ENCODE peak calls at places on chromosomes 4 and X, in seven cellular contexts. F is IMR-90, C is HepG2, S is GM23338, U is Karpas-422, H is OCI-LY7, V is SK-N-SH. T is an unnamed sample.

GRCh38 chr4:186781032-186781917 is 57.6 kb upstream of the FAT1 start:
- DNase-seq in F (peak), C (peak), S (no peak), U (no peak), H (no peak), V (no peak), T (peak)

GRCh38 chr4:84159767-84160166 is 339.3 kb downstream of the NKX6-1 start:
- DNase-seq in F (no peak), C (peak), S (peak), U (no peak), H (no peak), V (no peak), T (peak)

GRCh38 chr4:111540661-111541060 is 604.6 kb upstream of the FAM241A start:
- DNase-seq in F (no peak), C (no peak), S (no peak), U (no peak), H (no peak), V (no peak), T (no peak)

GRCh38 chr4:140568507-140569306 is at the start of gene UCP1:
- DNase-seq in F (no peak), C (peak), S (peak), U (no peak), H (no peak), V (peak), T (no peak)

GRCh38 chr4:80006935-80007744 is 65.9 kb downstream of the ANTXR2 start:
- DNase-seq in F (peak), C (peak), S (no peak), U (no peak), H (no peak), V (peak), T (no peak)

GRCh38 chrX:46777971-46778810 is 19.3 kb upstream of the SLC9A7 start:
- DNase-seq in F (peak), C (peak), S (no peak), U (no peak), H (no peak), V (no peak), T (peak)

GRCh38 chr4:105895324-105895608 is at the start of gene NPNT:
- DNase-seq in F (no peak), C (no peak), S (peak), U (no peak), H (no peak), V (peak), T (peak)

GRCh38 chr4:150149381-150149780 is 71.1 kb downstream of the DCLK2 start:
- DNase-seq in F (no peak), C (no peak), S (no peak), U (no peak), H (no peak), V (no peak), T (no peak)

GRCh38 chr4:142383800-142384470 is 462.2 kb downstream of the INPP4B start:
- DNase-seq in F (no peak), C (no peak), S (no peak), U (no peak), H (no peak), V (no peak), T (no peak)

GRCh38 chr4:18022572-18023039 is 1.1 kb upstream of the LCORL start:
- DNase-seq in F (peak), C (no peak), S (no peak), U (no peak), H (no peak), V (peak), T (no peak)

GRCh38 chrX:153569475-153569874 is 29.5 kb downstream of the CCNQ start:
- DNase-seq in F (no peak), C (peak), S (no peak), U (no peak), H (no peak), V (no peak), T (no peak)

GRCh38 chr4:112951362-112951962 is 98.0 kb upstream of the ANK2 start:
- DNase-seq in F (peak), C (peak), S (peak), U (peak), H (peak), V (peak), T (peak)

GRCh38 chr4:4430492-4431195 is 43.7 kb downstream of the NSG1 start:
- DNase-seq in F (peak), C (peak), S (peak), U (peak), H (peak), V (peak), T (peak)

GRCh38 chrX:23900220-23900797 is 7.4 kb downstream of the APOO start:
- DNase-seq in F (no peak), C (no peak), S (no peak), U (no peak), H (no peak), V (no peak), T (no peak)

GRCh38 chrX:132955710-132956109 is 2.7 kb downstream of the HS6ST2 start:
- DNase-seq in F (no peak), C (no peak), S (peak), U (no peak), H (no peak), V (peak), T (no peak)

GRCh38 chr4:109648266-109648996 is 54.8 kb downstream of the CASP6 start:
- DNase-seq in F (no peak), C (no peak), S (no peak), U (no peak), H (no peak), V (peak), T (peak)

GRCh38 chrX:140817943-140818342 is 108.4 kb downstream of the LINC00632 start:
- DNase-seq in F (peak), C (no peak), S (peak), U (peak), H (peak), V (peak), T (peak)

GRCh38 chr4:185921583-185922555 is 109.9 kb upstream of the SORBS2 start:
- DNase-seq in F (no peak), C (no peak), S (no peak), U (no peak), H (no peak), V (no peak), T (no peak)

GRCh38 chr4:127309360-127310095 is 323.2 kb upstream of the INTU start:
- DNase-seq in F (peak), C (no peak), S (no peak), U (no peak), H (no peak), V (no peak), T (no peak)
- H3K4me2 ChIP-seq in F (no peak), C (no peak), S (no peak), U (no peak), H (no peak), V (no peak), T (no peak)

DNA sequence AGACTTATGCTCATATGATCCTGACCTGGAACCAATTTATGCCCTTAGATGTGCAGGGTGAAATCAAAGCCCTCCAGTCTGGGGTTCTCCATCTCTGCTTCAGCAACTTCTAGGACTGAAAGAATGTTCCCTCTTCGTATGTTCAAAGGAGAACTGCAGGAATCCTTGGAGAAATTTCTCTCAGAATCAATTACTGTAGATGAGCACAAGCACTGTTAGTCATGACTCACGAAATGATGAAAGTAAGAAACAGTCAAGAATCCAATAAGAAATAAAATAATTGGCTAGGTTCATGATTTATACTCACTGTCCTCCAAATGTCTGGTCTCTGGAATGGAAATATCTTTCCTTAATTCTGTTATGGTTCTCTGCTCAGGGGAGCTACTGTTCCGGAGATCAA is 348.2 kb downstream of the PDGFC start:
- DNase-seq in F (no peak), C (no peak), S (no peak), U (no peak), H (no peak), V (no peak), T (no peak)
- H3K4me2 ChIP-seq in F (no peak), C (no peak), S (no peak), U (no peak), H (no peak), V (no peak), T (no peak)

GRCh38 chr4:2437475-2438215 is 18.9 kb downstream of the CFAP99 start:
- DNase-seq in F (no peak), C (no peak), S (no peak), U (no peak), H (no peak), V (no peak), T (no peak)

GRCh38 chr4:2436761-2437474 is 18.2 kb downstream of the CFAP99 start:
- DNase-seq in F (no peak), C (no peak), S (no peak), U (no peak), H (no peak), V (no peak), T (no peak)

GRCh38 chr4:2436301-2436700 is 17.5 kb downstream of the CFAP99 start:
- DNase-seq in F (no peak), C (no peak), S (no peak), U (no peak), H (no peak), V (peak), T (no peak)

GRCh38 chr4:2441393-2442174 is 22.8 kb downstream of the CFAP99 start:
- DNase-seq in F (peak), C (peak), S (peak), U (peak), H (peak), V (peak), T (peak)

GRCh38 chr4:2438822-2439718 is 20.3 kb downstream of the CFAP99 start:
- DNase-seq in F (no peak), C (no peak), S (no peak), U (no peak), H (no peak), V (no peak), T (no peak)
- H3K4me2 ChIP-seq in F (no peak), C (no peak), S (no peak), U (no peak), H (no peak), V (no peak), T (no peak)

GRCh38 chr4:70954032-70954431 is 39.4 kb upstream of the DCK start:
- DNase-seq in F (peak), C (no peak), S (no peak), U (no peak), H (no peak), V (no peak), T (no peak)
- H3K4me2 ChIP-seq in F (no peak), C (no peak), S (no peak), U (no peak), H (no peak), V (no peak), T (no peak)

GRCh38 chrX:10636337-10636736 is 16.0 kb upstream of the MID1 start:
- DNase-seq in F (peak), C (no peak), S (peak), U (peak), H (no peak), V (peak), T (peak)
- H3K4me2 ChIP-seq in F (peak), C (no peak), S (no peak), U (no peak), H (no peak), V (peak), T (peak)

GRCh38 chrX:116194649-116195048 is 24.1 kb downstream of the AGTR2 start:
- DNase-seq in F (no peak), C (no peak), S (no peak), U (no peak), H (no peak), V (no peak), T (peak)
- H3K4me2 ChIP-seq in F (no peak), C (no peak), S (no peak), U (no peak), H (no peak), V (no peak), T (peak)

DNA sequence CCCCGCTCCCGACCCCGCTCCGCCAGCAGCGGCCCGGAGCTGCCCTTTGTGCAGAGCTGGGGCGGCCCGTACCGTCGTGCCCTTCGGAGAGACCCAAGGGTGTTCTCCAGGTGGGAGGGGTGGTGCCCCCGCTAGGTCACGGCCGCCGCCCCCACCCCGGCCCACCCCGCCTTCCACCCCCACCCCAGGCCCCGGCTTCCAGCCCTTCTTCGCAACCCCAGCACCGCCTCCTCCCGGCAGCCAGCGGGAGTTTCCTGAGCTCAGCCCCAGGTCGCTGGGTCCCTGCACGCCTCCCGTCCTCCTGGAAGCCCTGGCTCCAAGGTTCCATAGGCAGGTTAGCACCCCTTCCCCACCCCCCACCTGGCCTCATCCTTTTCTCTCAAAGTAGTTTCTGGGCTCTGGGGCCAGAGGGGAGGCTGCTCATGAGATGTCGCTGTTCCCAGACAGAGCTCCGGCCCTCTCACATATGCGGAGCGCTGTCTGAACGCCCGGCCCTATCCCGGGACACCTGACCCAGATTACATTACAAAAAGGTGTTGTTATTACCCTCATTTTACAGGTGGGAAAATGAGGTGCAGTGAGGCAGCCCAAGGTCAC is 25.2 kb upstream of the FGFR3 start:
- DNase-seq in F (peak), C (peak), S (peak), U (peak), H (peak), V (peak), T (no peak)
- H3K4me2 ChIP-seq in F (peak), C (peak), S (peak), U (peak), H (peak), V (no peak), T (no peak)

GRCh38 chr4:75634281-75634680 is 4.0 kb upstream of the CDKL2 start:
- DNase-seq in F (no peak), C (no peak), S (no peak), U (no peak), H (no peak), V (no peak), T (peak)

GRCh38 chr4:75637176-75637575 is 6.8 kb upstream of the CDKL2 start:
- DNase-seq in F (peak), C (no peak), S (no peak), U (no peak), H (no peak), V (no peak), T (no peak)

GRCh38 chr4:75634951-75635350 is 4.6 kb upstream of the CDKL2 start:
- DNase-seq in F (peak), C (no peak), S (no peak), U (no peak), H (no peak), V (no peak), T (no peak)

GRCh38 chr4:75630932-75631320 is 598 bp upstream of the CDKL2 start:
- DNase-seq in F (no peak), C (no peak), S (no peak), U (no peak), H (no peak), V (no peak), T (no peak)

DNA sequence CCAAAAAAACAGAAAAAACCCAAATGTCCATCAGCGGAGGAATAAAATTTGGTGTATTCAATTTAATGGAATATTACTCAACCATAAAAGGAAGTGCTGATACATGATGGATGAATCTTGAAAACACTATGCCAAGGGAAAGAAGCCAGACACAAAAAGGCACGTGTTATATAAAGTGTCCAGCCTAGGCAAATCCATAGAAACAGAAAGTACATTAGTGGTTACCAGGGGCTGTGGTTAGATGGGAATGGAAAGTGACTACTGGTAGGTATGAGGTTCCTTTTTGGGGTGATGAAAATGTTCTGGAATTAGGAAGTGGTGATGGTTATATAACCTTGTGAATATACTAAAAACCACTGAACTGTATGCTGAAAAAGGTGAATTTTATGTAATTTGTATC is 3.5 kb upstream of the CDKL2 start:
- DNase-seq in F (peak), C (no peak), S (no peak), U (no peak), H (no peak), V (no peak), T (no peak)
- H3K4me2 ChIP-seq in F (no peak), C (no peak), S (no peak), U (no peak), H (no peak), V (no peak), T (no peak)

DNA sequence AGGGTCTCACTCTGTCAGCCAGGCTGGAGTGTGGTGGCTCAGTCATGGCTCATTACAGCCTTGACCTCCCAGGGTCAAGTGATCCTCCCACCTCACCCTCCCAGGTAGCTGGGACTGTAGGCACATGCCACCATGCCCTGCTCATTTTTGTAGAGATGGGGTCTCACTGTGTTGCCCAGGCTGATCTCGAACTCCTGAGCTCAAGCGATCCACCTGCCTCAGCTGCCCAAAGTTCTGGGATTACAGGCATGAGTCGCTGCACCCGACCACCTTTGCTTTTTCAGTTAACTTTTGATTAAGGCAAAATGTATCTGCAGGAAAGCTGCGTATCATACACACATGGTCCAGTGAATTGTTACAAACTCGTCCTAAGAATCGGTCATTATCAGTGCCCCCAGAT is 16.5 kb upstream of the CLCN4 start:
- DNase-seq in F (no peak), C (no peak), S (no peak), U (no peak), H (no peak), V (no peak), T (no peak)
- H3K4me2 ChIP-seq in F (no peak), C (no peak), S (no peak), U (no peak), H (no peak), V (no peak), T (no peak)

GRCh38 chrX:12958059-12958458 is 16.9 kb upstream of the TMSB4X start:
- DNase-seq in F (no peak), C (no peak), S (no peak), U (peak), H (no peak), V (no peak), T (no peak)
- H3K4me2 ChIP-seq in F (no peak), C (no peak), S (no peak), U (peak), H (peak), V (no peak), T (no peak)

T was measured in PC-3.